ENCODE peak calls at places on chromosomes 4 and X, in four cellular contexts. T, A, O and F are unnamed samples. For H3K4me1, the result is how much of the 10 kb centered on the place peaks cover.

GRCh38 chr4:185782523-185782922 is 29.5 kb downstream of the SORBS2 start:
- DNase-seq in T (peak), A (peak), O (peak), F (no peak)

GRCh38 chr4:55124337-55125076 is 888 bp downstream of the KDR start:
- DNase-seq in T (no peak), A (no peak), O (no peak), F (no peak)

GRCh38 chr4:67573193-67573592 is 14.7 kb downstream of the STAP1 start:
- DNase-seq in T (no peak), A (no peak), O (no peak), F (no peak)

GRCh38 chr4:113869743-113870375 is 108.3 kb upstream of the CAMK2D start:
- DNase-seq in T (no peak), A (peak), O (no peak), F (no peak)

GRCh38 chr4:8121236-8122015 is 37.2 kb downstream of the ABLIM2 start:
- DNase-seq in T (no peak), A (no peak), O (no peak), F (no peak)

GRCh38 chr4:86453044-86453501 is 93.2 kb upstream of the MAPK10 start:
- DNase-seq in T (no peak), A (peak), O (no peak), F (no peak)

GRCh38 chr4:107757860-107758476 is 37.9 kb upstream of the PAPSS1 start:
- DNase-seq in T (no peak), A (peak), O (peak), F (peak)

GRCh38 chrX:16187024-16187698 is 19.9 kb downstream of the MAGEB17 start:
- DNase-seq in T (no peak), A (peak), O (no peak), F (no peak)

GRCh38 chrX:11430266-11430665 is 137.1 kb downstream of the AMELX start:
- DNase-seq in T (no peak), A (peak), O (no peak), F (no peak)

GRCh38 chr4:84887824-84888223 is 78.7 kb downstream of the WDFY3 start:
- DNase-seq in T (no peak), A (peak), O (no peak), F (no peak)

GRCh38 chr4:42843694-42844093 is 48.8 kb upstream of the GRXCR1 start:
- DNase-seq in T (no peak), A (no peak), O (no peak), F (no peak)

GRCh38 chrX:72247206-72247944 is 8.5 kb upstream of the ERCC6L start:
- DNase-seq in T (no peak), A (peak), O (peak), F (no peak)

GRCh38 chrX:97429101-97429500 is 545.4 kb downstream of the RPA4 start:
- DNase-seq in T (no peak), A (no peak), O (no peak), F (no peak)

GRCh38 chr4:90769251-90769650 is 642.1 kb downstream of the CCSER1 start:
- DNase-seq in T (no peak), A (no peak), O (no peak), F (no peak)

GRCh38 chr4:116357758-116358157 is 727.6 kb downstream of the TRAM1L1 start:
- DNase-seq in T (no peak), A (no peak), O (peak), F (no peak)

GRCh38 chr4:4968161-4968757 is 51.0 kb downstream of the CYTL1 start:
- DNase-seq in T (no peak), A (no peak), O (no peak), F (no peak)

GRCh38 chr4:61531188-61531587 is 331.1 kb downstream of the ADGRL3 start:
- DNase-seq in T (no peak), A (no peak), O (peak), F (no peak)

GRCh38 chr4:128590034-128590740 is 219.3 kb upstream of the JADE1 start:
- DNase-seq in T (no peak), A (no peak), O (peak), F (no peak)

GRCh38 chr4:7772708-7773385 is 166.8 kb downstream of the AFAP1 start:
- DNase-seq in T (no peak), A (no peak), O (no peak), F (no peak)

GRCh38 chrX:153592966-153593688 is 5.8 kb downstream of the CCNQ start:
- DNase-seq in T (no peak), A (no peak), O (no peak), F (no peak)

GRCh38 chr4:74431113-74431826 is 13.7 kb upstream of the AREG start:
- DNase-seq in T (no peak), A (no peak), O (no peak), F (no peak)

GRCh38 chrX:641671-642435 is 11.3 kb downstream of the SHOX start:
- DNase-seq in T (no peak), A (no peak), O (no peak), F (no peak)

GRCh38 chrX:30654989-30655607 is 1.9 kb downstream of the GK start:
- DNase-seq in T (no peak), A (peak), O (no peak), F (no peak)

GRCh38 chrX:131288738-131289511 is at the start of gene IGSF1:
- DNase-seq in T (peak), A (no peak), O (peak), F (peak)

GRCh38 chr4:70632028-70632427 is 3.5 kb downstream of the ENAM start:
- DNase-seq in T (no peak), A (peak), O (no peak), F (no peak)

GRCh38 chrX:110143454-110144210 is 140.7 kb downstream of the TMEM164 start:
- DNase-seq in T (no peak), A (no peak), O (no peak), F (no peak)

GRCh38 chrX:131792356-131792749 is 230.7 kb upstream of the STK26 start:
- DNase-seq in T (no peak), A (peak), O (no peak), F (peak)

GRCh38 chr4:189845145-189845846 is 95.4 kb upstream of the FRG1 start:
- DNase-seq in T (no peak), A (peak), O (no peak), F (no peak)

GRCh38 chrX:34866636-34867035 is 76.0 kb upstream of the FAM47B start:
- DNase-seq in T (no peak), A (peak), O (no peak), F (no peak)

GRCh38 chr4:53510981-53511380 is 80.3 kb downstream of the LNX1 start:
- DNase-seq in T (no peak), A (peak), O (no peak), F (no peak)

GRCh38 chrX:109936114-109936513 is 66.8 kb upstream of the TMEM164 start:
- DNase-seq in T (no peak), A (peak), O (no peak), F (no peak)

GRCh38 chr4:20901851-20902250 is 201.6 kb downstream of the PACRGL start:
- DNase-seq in T (no peak), A (no peak), O (peak), F (no peak)

GRCh38 chr4:140374130-140374477 is 658 bp downstream of the SCOC start:
- DNase-seq in T (no peak), A (no peak), O (peak), F (no peak)

GRCh38 chr4:140373328-140374129 is at the start of gene SCOC:
- DNase-seq in T (peak), A (peak), O (peak), F (peak)

GRCh38 chr4:140367738-140368137 is 5.7 kb upstream of the SCOC start:
- DNase-seq in T (no peak), A (peak), O (no peak), F (no peak)

GRCh38 chr4:140368686-140369085 is 4.8 kb upstream of the SCOC start:
- DNase-seq in T (no peak), A (peak), O (no peak), F (no peak)

GRCh38 chr4:140372607-140373327 is 679 bp upstream of the SCOC start:
- DNase-seq in T (peak), A (peak), O (peak), F (peak)
- TF ChIP-seq MAZ in T (no peak), A (no peak), O (no peak), F (no peak)

GRCh38 chr4:182142146-182143085 is 100.8 kb upstream of the TENM3 start:
- DNase-seq in T (no peak), A (peak), O (no peak), F (no peak)
- H3K4me3 ChIP-seq in T (no peak), A (peak), O (no peak), F (peak)

GRCh38 chr4:109875106-109875505 is 27.2 kb downstream of the LRIT3 start:
- DNase-seq in T (no peak), A (no peak), O (no peak), F (no peak)

GRCh38 chr4:109873791-109874514 is 26.0 kb downstream of the LRIT3 start:
- DNase-seq in T (no peak), A (peak), O (no peak), F (no peak)

GRCh38 chr4:109870061-109870460 is 22.2 kb downstream of the LRIT3 start:
- DNase-seq in T (no peak), A (no peak), O (no peak), F (no peak)

GRCh38 chr4:109872950-109873656 is 25.2 kb downstream of the LRIT3 start:
- DNase-seq in T (no peak), A (no peak), O (no peak), F (no peak)

DNA sequence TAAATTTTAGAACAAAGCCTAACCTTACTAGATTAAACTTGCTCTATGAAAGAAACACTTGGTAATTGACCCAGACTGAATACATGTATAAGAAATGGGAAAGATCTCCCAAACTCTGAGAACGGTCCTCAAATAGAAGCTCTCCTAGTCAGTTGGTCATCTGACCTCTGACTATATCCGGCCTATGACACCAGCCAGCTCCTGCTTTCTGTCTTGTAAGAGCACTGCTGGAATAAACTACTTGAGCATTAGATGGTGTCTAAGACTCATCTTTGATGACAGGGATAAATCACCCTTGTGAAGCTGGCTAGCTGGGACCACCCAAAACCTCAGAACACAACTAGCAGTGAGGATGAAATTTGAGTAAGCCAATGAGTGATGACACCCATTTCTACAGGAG is 24.2 kb downstream of the LRIT3 start:
- DNase-seq in T (no peak), A (no peak), O (no peak), F (no peak)
- H3K4me1 ChIP-seq in T (under half), A (under half), O (under half), F (under half)

GRCh38 chr4:159235779-159236368 is 133.0 kb downstream of the RAPGEF2 start:
- DNase-seq in T (no peak), A (peak), O (peak), F (no peak)
- TF ChIP-seq MAZ in T (no peak), A (no peak), O (no peak), F (no peak)

DNA sequence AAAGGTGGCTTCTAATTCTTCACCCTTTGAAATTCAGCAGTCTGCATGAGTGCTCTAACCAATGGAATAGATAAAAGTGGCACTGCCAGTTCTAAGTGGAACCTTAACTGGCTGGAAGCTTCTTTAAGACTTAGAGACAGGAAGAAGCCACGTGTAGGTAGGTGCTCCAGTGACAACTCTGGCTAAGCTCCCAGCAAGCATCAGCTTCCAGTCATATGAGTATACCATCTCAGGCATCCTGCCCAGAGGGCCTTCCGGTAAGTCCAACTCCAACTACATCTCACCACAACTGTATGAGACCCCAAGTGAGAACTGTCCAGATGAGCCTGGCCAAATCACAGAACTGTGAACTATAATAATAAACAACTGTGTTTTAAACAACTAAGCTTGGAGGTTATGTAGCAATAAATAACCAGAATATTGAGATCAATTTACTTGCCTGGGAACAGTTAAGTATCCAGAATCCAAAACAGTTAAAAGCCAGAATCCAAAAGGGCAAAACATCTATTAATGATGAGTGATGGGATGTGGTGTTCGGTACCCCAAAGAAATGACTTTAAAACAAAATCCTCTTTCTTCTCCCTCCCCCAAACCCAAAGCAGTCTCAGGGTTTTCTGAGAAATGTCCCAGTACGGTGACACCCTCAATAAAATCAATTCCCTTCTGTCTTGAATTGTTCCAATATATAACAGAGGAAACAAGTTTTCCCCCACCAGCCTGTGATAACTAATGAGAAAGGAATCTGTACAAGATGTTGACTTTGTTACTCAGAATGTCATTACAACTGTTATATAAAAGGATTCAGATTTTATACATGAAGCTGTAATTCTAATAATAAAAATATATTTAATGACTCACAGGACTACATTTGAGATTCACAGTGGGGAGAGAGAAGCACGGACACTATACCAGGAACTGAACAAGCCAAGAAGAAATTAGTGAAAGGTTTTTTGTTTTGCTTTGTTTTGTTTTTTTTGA is 4.2 kb downstream of the TSPAN5 start:
- DNase-seq in T (no peak), A (peak), O (no peak), F (peak)
- H3K4me3 ChIP-seq in T (no peak), A (no peak), O (no peak), F (no peak)